ENCODE peak calls at places on chromosomes 16 and 17, in four cellular contexts. D, F, J and Z are unnamed samples.

GRCh38 chr17:2723997-2724782 is 12.6 kb upstream of the CLUH start:
- DNase-seq in D (no peak), F (no peak), J (peak), Z (no peak)

GRCh38 chr17:57704448-57704847 is 40.7 kb downstream of the CCDC182 start:
- DNase-seq in D (no peak), F (no peak), J (no peak), Z (no peak)

GRCh38 chr16:81523387-81524115 is 78.9 kb downstream of the CMIP start:
- DNase-seq in D (peak), F (no peak), J (no peak), Z (no peak)

GRCh38 chr17:49576121-49576905 is 642 bp downstream of the NXPH3 start:
- DNase-seq in D (peak), F (no peak), J (peak), Z (peak)

GRCh38 chr17:57379237-57380054 is 123.1 kb downstream of the MSI2 start:
- DNase-seq in D (no peak), F (no peak), J (peak), Z (peak)

GRCh38 chr16:11050536-11050935 is 106.2 kb downstream of the CLEC16A start:
- DNase-seq in D (no peak), F (no peak), J (no peak), Z (no peak)

GRCh38 chr16:72317378-72317777 is 145.4 kb upstream of the PMFBP1 start:
- DNase-seq in D (no peak), F (no peak), J (no peak), Z (no peak)

GRCh38 chr17:75773808-75774470 is 8.9 kb upstream of the GALK1 start:
- DNase-seq in D (no peak), F (no peak), J (no peak), Z (no peak)

GRCh38 chr16:71226229-71227141 is 4.0 kb downstream of the HYDIN start:
- DNase-seq in D (no peak), F (no peak), J (no peak), Z (no peak)

GRCh38 chr16:69338557-69339288 is 641 bp downstream of the COG8 start:
- DNase-seq in D (no peak), F (no peak), J (no peak), Z (no peak)

GRCh38 chr16:21277927-21278706 is at the start of gene CRYM:
- DNase-seq in D (peak), F (peak), J (peak), Z (peak)

GRCh38 chr17:59762022-59762825 is 54.8 kb downstream of the VMP1 start:
- DNase-seq in D (peak), F (no peak), J (no peak), Z (peak)

GRCh38 chr16:64545769-64546168 is 576.1 kb downstream of the CDH11 start:
- DNase-seq in D (no peak), F (no peak), J (no peak), Z (no peak)

GRCh38 chr16:81369888-81370504 is 55.2 kb downstream of the GAN start:
- DNase-seq in D (no peak), F (no peak), J (no peak), Z (no peak)

GRCh38 chr17:632551-632950 is 82.1 kb downstream of the VPS53 start:
- DNase-seq in D (no peak), F (no peak), J (no peak), Z (no peak)

GRCh38 chr17:72588561-72588960 is 467.7 kb downstream of the SOX9 start:
- DNase-seq in D (no peak), F (no peak), J (no peak), Z (no peak)

GRCh38 chr17:40019140-40019991 is 4.1 kb downstream of the CSF3 start:
- DNase-seq in D (no peak), F (no peak), J (no peak), Z (peak)

GRCh38 chr16:83110221-83110768 is 483.5 kb downstream of the CDH13 start:
- DNase-seq in D (no peak), F (no peak), J (no peak), Z (no peak)

GRCh38 chr16:24478401-24478800 is 61.0 kb upstream of the RBBP6 start:
- DNase-seq in D (no peak), F (no peak), J (no peak), Z (no peak)

GRCh38 chr17:78665952-78666920 is 89.0 kb upstream of the DNAH17 start:
- DNase-seq in D (no peak), F (peak), J (peak), Z (peak)

GRCh38 chr16:82633964-82634600 is 7.3 kb downstream of the CDH13 start:
- DNase-seq in D (no peak), F (no peak), J (no peak), Z (peak)

GRCh38 chr17:10033982-10034381 is 128.9 kb upstream of the RCVRN start:
- DNase-seq in D (no peak), F (no peak), J (no peak), Z (no peak)

GRCh38 chr17:79533116-79533515 is 77.7 kb downstream of the RBFOX3 start:
- DNase-seq in D (no peak), F (no peak), J (no peak), Z (no peak)

GRCh38 chr17:58231644-58232043 is 6.7 kb upstream of the LPO start:
- DNase-seq in D (no peak), F (no peak), J (no peak), Z (no peak)

GRCh38 chr16:11255737-11256656 is at the start of gene SOCS1:
- DNase-seq in D (peak), F (peak), J (peak), Z (peak)

GRCh38 chr16:1918312-1918889 is at the start of gene HS3ST6:
- DNase-seq in D (no peak), F (no peak), J (peak), Z (no peak)

GRCh38 chr17:48413613-48414405 is 16.2 kb downstream of the SKAP1 start:
- DNase-seq in D (no peak), F (no peak), J (no peak), Z (no peak)

GRCh38 chr16:89155184-89155679 is 16.3 kb upstream of the CDH15 start:
- DNase-seq in D (no peak), F (no peak), J (no peak), Z (peak)

GRCh38 chr17:68961204-68961893 is 6.2 kb upstream of the ABCA8 start:
- DNase-seq in D (no peak), F (no peak), J (no peak), Z (no peak)

GRCh38 chr16:68359398-68360191 is 48.8 kb downstream of the PRMT7 start:
- DNase-seq in D (no peak), F (no peak), J (no peak), Z (no peak)

GRCh38 chr17:58666858-58667267 is 25.0 kb downstream of the TEX14 start:
- DNase-seq in D (peak), F (no peak), J (peak), Z (peak)

GRCh38 chr16:31464781-31465260 is 5.5 kb downstream of the ARMC5 start:
- DNase-seq in D (no peak), F (no peak), J (no peak), Z (no peak)

GRCh38 chr17:67431210-67432015 is 54.3 kb downstream of the PITPNC1 start:
- DNase-seq in D (peak), F (no peak), J (peak), Z (peak)

GRCh38 chr16:85166281-85166680 is 54.0 kb upstream of the CIBAR2 start:
- DNase-seq in D (no peak), F (no peak), J (no peak), Z (no peak)

GRCh38 chr16:81755915-81756644 is 23.0 kb upstream of the PLCG2 start:
- DNase-seq in D (no peak), F (no peak), J (no peak), Z (peak)

GRCh38 chr17:78925662-78926555 is 722 bp upstream of the TIMP2 start:
- DNase-seq in D (peak), F (peak), J (no peak), Z (peak)

GRCh38 chr16:57128787-57129389 is 36.5 kb downstream of the CPNE2 start:
- DNase-seq in D (no peak), F (no peak), J (no peak), Z (no peak)
- TF ChIP-seq JUN in D (no peak), F (no peak), J (no peak), Z (no peak)

GRCh38 chr16:4320030-4320429 is 4.2 kb downstream of the GLIS2 start:
- DNase-seq in D (no peak), F (no peak), J (no peak), Z (no peak)
- TF ChIP-seq MYC in D (no peak), F (no peak), J (no peak), Z (no peak)

GRCh38 chr17:31629696-31630470 is 229.2 kb downstream of the COPRS start:
- DNase-seq in D (no peak), F (no peak), J (no peak), Z (no peak)

GRCh38 chr17:31631759-31632158 is 227.3 kb downstream of the COPRS start:
- DNase-seq in D (no peak), F (no peak), J (no peak), Z (no peak)

GRCh38 chr17:31623990-31624389 is 232.5 kb downstream of the RAB11FIP4 start:
- DNase-seq in D (no peak), F (no peak), J (no peak), Z (no peak)

GRCh38 chr17:31627960-31628359 is 231.1 kb downstream of the COPRS start:
- DNase-seq in D (no peak), F (no peak), J (no peak), Z (peak)
- TF ChIP-seq JUN in D (no peak), F (no peak), J (no peak), Z (no peak)

DNA sequence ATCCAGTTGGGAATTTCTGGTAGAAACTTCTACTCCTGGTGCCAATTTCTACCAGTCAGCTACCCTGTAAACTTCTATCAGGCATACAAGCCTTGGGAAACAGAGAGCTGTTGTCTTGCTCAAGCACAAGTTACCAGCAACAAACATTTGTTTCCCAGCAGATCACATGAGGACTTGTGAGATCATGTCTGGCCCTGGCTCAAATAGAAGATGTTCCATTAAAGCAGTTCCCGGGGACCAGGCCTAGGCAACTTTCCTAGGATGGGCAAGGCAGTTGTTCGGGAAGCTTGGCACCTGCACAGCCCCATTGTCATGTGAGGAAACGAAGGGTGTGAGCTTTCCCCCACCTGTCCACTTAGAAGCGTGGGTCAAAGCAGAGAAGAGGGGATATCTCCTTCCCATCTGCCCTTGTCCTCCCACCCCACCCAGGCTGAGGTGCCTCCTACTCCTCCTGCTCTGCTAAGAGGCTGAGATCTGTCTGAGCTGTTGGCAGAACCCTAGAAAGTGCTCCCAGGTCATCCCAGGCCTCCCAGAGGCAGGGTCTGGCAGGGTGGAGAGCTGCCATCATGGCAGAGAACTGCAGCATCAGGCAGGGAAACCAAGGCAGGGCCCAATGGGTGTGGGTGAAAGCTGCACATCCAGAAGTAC is 11.2 kb upstream of the SLC47A2 start:
- DNase-seq in D (peak), F (no peak), J (no peak), Z (peak)
- TF ChIP-seq MYC in D (no peak), F (no peak), J (no peak), Z (no peak)

DNA sequence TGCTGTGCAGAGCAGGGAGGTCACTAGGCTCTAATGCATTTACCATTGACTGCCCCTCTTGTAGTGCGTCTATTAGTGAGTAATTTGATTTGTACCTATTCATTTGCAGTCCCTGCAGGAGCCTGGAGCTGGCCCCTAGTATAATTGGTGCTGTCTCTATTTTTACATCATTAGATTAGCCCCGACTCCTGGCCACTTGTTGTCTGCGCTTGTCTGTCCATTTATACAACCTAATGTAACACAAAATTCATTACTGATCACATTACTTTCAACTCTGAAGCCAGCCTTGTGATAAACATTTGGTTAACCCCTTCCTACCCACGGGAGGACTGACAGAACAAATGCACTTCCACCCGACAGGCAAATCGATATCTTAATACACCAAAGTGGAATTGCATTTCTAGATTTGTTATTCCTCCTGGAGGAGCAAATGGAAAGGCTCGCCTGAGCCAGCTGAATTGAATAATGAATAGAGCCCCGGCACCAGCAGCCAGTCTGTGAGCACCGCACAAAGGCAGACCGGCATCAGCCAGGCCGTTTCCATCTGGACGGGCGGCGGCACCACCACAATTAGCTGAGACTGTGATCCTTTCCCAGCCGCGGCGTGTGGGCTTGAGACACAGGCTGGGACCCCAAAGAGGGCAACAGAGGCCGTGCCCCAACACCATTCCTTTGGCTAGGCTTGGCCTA is 18.7 kb upstream of the TBX2 start:
- DNase-seq in D (no peak), F (no peak), J (no peak), Z (no peak)
- TF ChIP-seq JUN in D (no peak), F (no peak), J (no peak), Z (no peak)

GRCh38 chr17:30273373-30273772 is 18.4 kb downstream of the BLMH start:
- DNase-seq in D (no peak), F (no peak), J (no peak), Z (no peak)

GRCh38 chr17:30274887-30275286 is 16.9 kb downstream of the BLMH start:
- DNase-seq in D (no peak), F (no peak), J (no peak), Z (no peak)

GRCh38 chr17:30275911-30276310 is 15.8 kb downstream of the BLMH start:
- DNase-seq in D (no peak), F (no peak), J (no peak), Z (no peak)

GRCh38 chr17:30279156-30279555 is 12.6 kb downstream of the BLMH start:
- DNase-seq in D (no peak), F (no peak), J (no peak), Z (no peak)

GRCh38 chr17:30278032-30278431 is 13.7 kb downstream of the BLMH start:
- DNase-seq in D (peak), F (peak), J (no peak), Z (peak)
- TF ChIP-seq MYC in D (no peak), F (no peak), J (no peak), Z (no peak)

GRCh38 chr17:38996660-38997337 is 29.6 kb upstream of the FBXO47 start:
- DNase-seq in D (no peak), F (no peak), J (no peak), Z (no peak)

GRCh38 chr17:38994026-38994425 is 26.8 kb upstream of the FBXO47 start:
- DNase-seq in D (no peak), F (no peak), J (no peak), Z (peak)
- TF ChIP-seq JUN in D (no peak), F (no peak), J (no peak), Z (no peak)

DNA sequence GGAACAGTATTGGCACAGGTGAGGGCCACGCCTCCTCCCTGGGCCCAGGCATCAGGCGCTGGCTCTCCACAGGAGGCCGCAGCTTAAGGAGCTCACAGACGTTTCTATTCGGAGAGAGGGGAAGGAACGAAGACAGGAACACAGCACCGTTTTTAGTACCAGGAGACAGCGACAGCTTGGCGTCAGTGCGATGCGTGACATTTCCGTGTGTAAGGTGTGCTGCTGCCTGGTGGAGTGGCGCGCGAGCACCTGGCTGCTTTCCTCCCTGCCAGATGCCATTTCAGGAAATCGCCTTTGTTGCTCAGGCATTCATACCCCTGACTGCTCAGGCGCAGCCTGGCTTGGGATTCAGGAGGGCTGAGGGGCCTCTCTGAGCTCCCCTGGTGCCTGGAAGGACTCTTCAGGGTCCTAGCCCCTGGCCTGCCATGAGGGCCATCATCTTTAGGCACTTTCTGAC is 367.5 kb downstream of the CPPED1 start:
- DNase-seq in D (no peak), F (no peak), J (no peak), Z (no peak)
- TF ChIP-seq MYC in D (no peak), F (no peak), J (no peak), Z (no peak)

GRCh38 chr17:31508310-31509094 is 117.0 kb downstream of the RAB11FIP4 start:
- DNase-seq in D (peak), F (peak), J (peak), Z (no peak)
- TF ChIP-seq JUN in D (no peak), F (no peak), J (no peak), Z (no peak)

DNA sequence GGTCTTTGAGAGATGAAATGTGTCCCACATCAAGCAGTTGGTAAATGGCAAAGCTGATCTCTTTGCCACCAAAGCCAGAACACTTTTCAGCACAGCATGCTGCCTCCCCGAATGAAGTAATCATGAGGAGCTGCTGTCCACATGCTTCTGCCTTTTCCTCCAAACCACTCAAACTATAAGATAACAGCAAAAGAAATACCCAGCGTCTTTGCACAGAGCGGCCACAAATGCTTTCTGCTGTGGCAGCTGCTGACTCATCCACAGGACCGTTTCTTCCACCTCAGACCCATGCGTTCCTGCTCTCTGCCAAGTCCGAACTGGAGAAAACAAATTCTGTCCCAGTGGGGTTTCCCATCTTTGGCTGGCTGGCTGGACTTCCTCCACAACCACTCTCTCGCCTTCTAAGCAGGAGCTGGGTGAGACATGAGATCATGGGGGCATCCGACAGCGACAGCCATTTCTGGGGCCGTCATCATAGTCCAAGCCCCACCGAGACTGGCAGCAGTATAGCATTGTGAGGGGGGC is 27.1 kb downstream of the TBC1D3B start:
- DNase-seq in D (peak), F (no peak), J (no peak), Z (no peak)
- TF ChIP-seq MYC in D (no peak), F (no peak), J (no peak), Z (no peak)